ENCODE peak calls at places on chromosome 17, in seven cellular contexts. Q, T, H, C, J, I and L are unnamed samples.

GRCh38 chr17:41691031-41691777 is 2.5 kb downstream of the EIF1 start:
- DNase-seq in Q (no peak), T (no peak), H (no peak), I (no peak), C (no peak), J (no peak), L (no peak)

GRCh38 chr17:45895304-45895968 is 1.1 kb downstream of the MAPT start:
- DNase-seq in Q (no peak), C (peak; percentile 12), J (no peak), T (no peak), H (peak; percentile 23), I (no peak), L (no peak)

GRCh38 chr17:75147878-75148546 is 6.3 kb downstream of the JPT1 start:
- DNase-seq in Q (no peak), T (no peak), J (no peak), I (no peak), C (no peak), H (no peak), L (no peak)

GRCh38 chr17:42281571-42282096 is 5.4 kb upstream of the STAT5B start:
- DNase-seq in J (no peak), C (no peak), Q (no peak), T (no peak), I (no peak), H (peak; percentile 93), L (no peak)

GRCh38 chr17:78555741-78556401 is 21.3 kb downstream of the DNAH17 start:
- DNase-seq in H (no peak), I (no peak), T (no peak), C (no peak), J (no peak), Q (no peak), L (no peak)

GRCh38 chr17:64118452-64118979 is 11.4 kb downstream of the ERN1 start:
- DNase-seq in J (no peak), I (no peak), C (no peak), Q (peak; percentile 6), T (peak; percentile 72), H (peak; percentile 54), L (no peak)

GRCh38 chr17:47797797-47798196 is 23.8 kb downstream of the OSBPL7 start:
- DNase-seq in T (no peak), J (no peak), C (no peak), Q (no peak), H (no peak), I (no peak), L (no peak)

GRCh38 chr17:48270896-48271295 is 159.1 kb downstream of the SKAP1 start:
- DNase-seq in I (no peak), J (no peak), C (no peak), T (no peak), Q (no peak), H (no peak), L (no peak)

GRCh38 chr17:38333635-38334295 is 10.0 kb downstream of the GPR179 start:
- DNase-seq in Q (no peak), H (peak; percentile 37), T (peak; percentile 47), C (no peak), I (no peak), J (peak; percentile 67), L (no peak)

GRCh38 chr17:17073006-17073626 is 30.9 kb downstream of the MPRIP start:
- DNase-seq in I (no peak), H (no peak), C (no peak), Q (no peak), T (no peak), J (no peak), L (no peak)

GRCh38 chr17:72457712-72458111 is 336.9 kb downstream of the SOX9 start:
- DNase-seq in I (no peak), C (no peak), H (no peak), J (no peak), Q (no peak), T (no peak), L (no peak)

GRCh38 chr17:63426917-63427308 is 19.2 kb downstream of the CYB561 start:
- DNase-seq in J (no peak), H (no peak), T (no peak), C (no peak), Q (no peak), I (no peak), L (no peak)

GRCh38 chr17:17749921-17750320 is 68.7 kb downstream of the RAI1 start:
- DNase-seq in C (peak; percentile 63), J (peak; percentile 63), I (peak; percentile 20), Q (no peak), T (no peak), H (no peak), L (no peak)

GRCh38 chr17:14317383-14317782 is 16.5 kb downstream of the HS3ST3B1 start:
- DNase-seq in J (no peak), C (no peak), H (no peak), T (no peak), I (no peak), Q (no peak), L (no peak)

GRCh38 chr17:73203788-73204479 is 11.1 kb downstream of the COG1 start:
- DNase-seq in T (no peak), C (no peak), I (no peak), H (no peak), Q (no peak), J (peak; percentile 37), L (no peak)

GRCh38 chr17:74465378-74466110 is 890 bp upstream of the CD300A start:
- DNase-seq in C (no peak), I (no peak), H (no peak), J (no peak), Q (no peak), T (no peak), L (no peak)

GRCh38 chr17:16961792-16962191 is 10.1 kb downstream of the TNFRSF13B start:
- DNase-seq in H (no peak), T (no peak), I (no peak), C (no peak), Q (no peak), J (no peak), L (no peak)

GRCh38 chr17:38881600-38882191 is 11.8 kb downstream of the LASP1 start:
- DNase-seq in I (no peak), Q (no peak), H (no peak), J (peak; percentile 70), C (no peak), T (no peak), L (peak; percentile 57)